ENCODE peak calls at places on chromosomes 1 and 21, in ten cellular contexts. J is CD4-positive, CD25-positive, alpha-beta regulatory T cell; W is fibroblast of lung; T is A673; H is aorta; K is substantia nigra; F is transverse colon; C is uterus; B is tibial nerve; I is WERI-Rb-1. P is an unnamed sample.

GRCh38 chr1:41014871-41015270 is 6.7 kb downstream of the SLFNL1 start:
- DNase-seq in B (no peak), W (no peak), J (no peak), K (no peak), F (no peak), C (no peak), I (no peak), H (no peak), T (no peak), P (no peak)

GRCh38 chr21:29102791-29103257 is 27.6 kb upstream of the MAP3K7CL start:
- DNase-seq in B (no peak), J (no peak), H (no peak), F (no peak), I (no peak), T (no peak), W (peak; percentile 27), C (no peak), K (no peak), P (no peak)

GRCh38 chr1:63746129-63746864 is 27.5 kb upstream of the ROR1 start:
- DNase-seq in C (no peak), B (no peak), J (peak; percentile 12), W (peak; percentile 97), H (peak; percentile 66), K (no peak), I (no peak), F (no peak), T (no peak), P (no peak)

GRCh38 chr1:220748091-220748934 is at the start of gene MTARC2:
- DNase-seq in C (peak; percentile 60), F (peak; percentile 80), K (peak; percentile 43), T (no peak), I (peak; percentile 93), W (peak; percentile 72), J (no peak), H (peak; percentile 86), B (peak; percentile 71), P (peak; percentile 96)

GRCh38 chr1:227315500-227316346 is 2.6 kb downstream of the CDC42BPA start:
- DNase-seq in T (peak; percentile 22), J (no peak), H (no peak), C (peak; percentile 17), B (peak; percentile 37), I (no peak), F (peak; percentile 66), W (peak; percentile 64), K (peak; percentile 47), P (peak; percentile 9)

GRCh38 chr21:41425954-41426655 is at the start of gene MX1:
- DNase-seq in H (peak; percentile 83), T (no peak), I (no peak), C (peak; percentile 82), F (peak; percentile 91), K (peak; percentile 29), B (peak; percentile 64), J (peak; percentile 94), W (peak; percentile 36), P (peak; percentile 75)

GRCh38 chr1:47332779-47333577 is 612 bp upstream of the CMPK1 start:
- DNase-seq in B (no peak), J (no peak), W (no peak), C (no peak), I (no peak), H (no peak), K (no peak), F (no peak), T (no peak), P (peak; percentile 5)

GRCh38 chr1:79928901-79929300 is 922.4 kb upstream of the ADGRL4 start:
- DNase-seq in J (no peak), K (no peak), F (no peak), T (no peak), C (no peak), W (no peak), I (no peak), B (no peak), H (no peak), P (no peak)

GRCh38 chr1:30673395-30673794 is 50.0 kb downstream of the MATN1 start:
- DNase-seq in B (no peak), W (no peak), I (no peak), K (no peak), T (no peak), J (no peak), C (no peak), H (no peak), F (no peak), P (no peak)

GRCh38 chr1:30672661-30673060 is 50.7 kb downstream of the MATN1 start:
- DNase-seq in T (no peak), W (no peak), J (no peak), K (no peak), H (no peak), F (no peak), B (no peak), I (no peak), C (no peak), P (no peak)

GRCh38 chr1:30675761-30676160 is 47.6 kb downstream of the MATN1 start:
- DNase-seq in H (no peak), B (no peak), T (no peak), J (no peak), I (no peak), K (no peak), C (no peak), W (peak; percentile 16), F (no peak), P (no peak)

GRCh38 chr1:30677471-30677870 is 45.9 kb downstream of the MATN1 start:
- DNase-seq in B (no peak), I (no peak), K (no peak), H (no peak), F (peak; percentile 72), W (no peak), T (no peak), J (no peak), C (no peak), P (no peak)

GRCh38 chr1:30675289-30675688 is 48.1 kb downstream of the MATN1 start:
- DNase-seq in T (no peak), C (no peak), B (no peak), W (no peak), J (no peak), K (no peak), F (no peak), I (no peak), H (no peak), P (no peak)
- H3K27ac ChIP-seq in T (no peak overlapping the region), C (peak overlapping the region; percentile 84), B (no peak overlapping the region), W (no peak overlapping the region), J (no peak overlapping the region), K (no peak overlapping the region), F (peak overlapping the region; percentile 62), I (no peak overlapping the region), H (no peak overlapping the region), P (no peak overlapping the region)

GRCh38 chr1:116405241-116406135 is 32.4 kb downstream of the ATP1A1 start:
- DNase-seq in J (no peak), H (no peak), C (no peak), K (no peak), B (no peak), F (no peak), T (no peak), W (no peak), I (no peak), P (no peak)

GRCh38 chr1:116409751-116410182 is 36.7 kb downstream of the ATP1A1 start:
- DNase-seq in F (no peak), J (no peak), I (peak; percentile 54), B (no peak), W (no peak), C (no peak), K (no peak), T (no peak), H (no peak), P (no peak)

GRCh38 chr1:116408803-116409720 is 36.0 kb downstream of the ATP1A1 start:
- DNase-seq in K (no peak), F (no peak), B (no peak), T (no peak), J (no peak), C (no peak), I (no peak), H (no peak), W (no peak), P (no peak)

GRCh38 chr1:116407033-116407432 is 34.0 kb downstream of the ATP1A1 start:
- DNase-seq in H (no peak), B (no peak), C (no peak), F (no peak), K (no peak), J (no peak), I (no peak), W (no peak), T (no peak), P (no peak)

GRCh38 chr1:116408193-116408592 is 35.1 kb downstream of the ATP1A1 start:
- DNase-seq in C (no peak), W (no peak), H (no peak), K (no peak), B (no peak), I (no peak), J (no peak), T (no peak), F (no peak), P (no peak)
- H3K27ac ChIP-seq in C (no peak overlapping the region), W (no peak overlapping the region), H (no peak overlapping the region), K (no peak overlapping the region), B (no peak overlapping the region), I (no peak overlapping the region), J (no peak overlapping the region), T (no peak overlapping the region), F (no peak overlapping the region), P (no peak overlapping the region)

GRCh38 chr1:27968692-27969091 is 8.9 kb downstream of the XKR8 start:
- DNase-seq in J (no peak), C (no peak), I (no peak), H (no peak), B (no peak), W (peak; percentile 95), F (no peak), T (no peak), K (no peak), P (no peak)

GRCh38 chr1:27967884-27968466 is 8.2 kb downstream of the XKR8 start:
- DNase-seq in W (no peak), C (no peak), B (no peak), K (no peak), F (no peak), I (no peak), T (no peak), H (no peak), J (no peak), P (no peak)

GRCh38 chr1:27966402-27967105 is 6.8 kb downstream of the XKR8 start:
- DNase-seq in C (no peak), B (no peak), H (no peak), K (no peak), T (no peak), J (no peak), W (peak; percentile 49), I (no peak), F (no peak), P (no peak)

GRCh38 chr1:27970401-27970800 is 10.6 kb downstream of the XKR8 start:
- DNase-seq in B (no peak), W (peak; percentile 94), F (no peak), J (no peak), K (peak; percentile 35), H (peak; percentile 73), C (peak; percentile 43), I (no peak), T (no peak), P (no peak)

DNA sequence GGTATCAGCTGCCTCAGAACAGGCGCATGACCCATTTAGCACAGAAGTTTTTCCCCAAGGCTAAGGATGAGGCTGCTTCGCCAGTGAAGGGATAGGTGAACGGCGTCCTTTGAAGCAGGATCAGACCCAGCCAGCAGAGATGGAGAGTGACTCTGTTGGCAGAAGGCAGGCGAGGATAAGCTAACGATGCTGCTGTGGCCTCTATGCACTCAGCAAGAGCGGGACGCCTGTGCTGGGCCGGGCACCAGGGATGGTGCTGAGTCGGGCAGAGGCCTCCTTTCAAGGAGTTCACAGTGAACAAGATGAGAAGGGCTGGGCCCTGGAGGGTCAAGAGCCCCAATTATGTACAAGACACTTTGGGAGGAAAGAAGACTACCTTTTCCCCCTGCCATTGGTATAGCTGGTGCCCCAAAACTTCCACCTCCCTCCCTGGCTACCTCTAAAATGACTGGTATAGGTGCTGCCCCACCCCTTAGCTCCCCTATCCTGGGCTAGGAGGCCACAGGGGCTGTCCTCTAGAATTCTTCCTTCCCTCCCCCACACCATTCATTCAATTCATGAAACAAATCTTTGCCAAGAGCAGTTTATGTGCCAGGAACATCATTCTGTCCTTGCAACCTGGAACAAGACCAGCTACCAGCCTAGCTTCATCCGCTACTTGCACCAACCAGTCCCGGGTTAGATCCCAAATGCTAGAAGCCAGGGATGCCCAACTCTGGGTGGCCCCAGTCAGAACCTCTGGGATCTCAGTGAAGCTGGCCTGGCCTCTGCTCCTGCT is 7.5 kb downstream of the XKR8 start:
- DNase-seq in J (no peak), I (no peak), T (no peak), K (peak; percentile 13), F (no peak), C (no peak), H (no peak), B (no peak), W (no peak), P (no peak)
- H3K27ac ChIP-seq in J (no peak overlapping the region), I (no peak overlapping the region), T (no peak overlapping the region), K (peak overlapping the region; percentile 35), F (no peak overlapping the region), C (no peak overlapping the region), H (no peak overlapping the region), B (no peak overlapping the region), W (no peak overlapping the region), P (no peak overlapping the region)

DNA sequence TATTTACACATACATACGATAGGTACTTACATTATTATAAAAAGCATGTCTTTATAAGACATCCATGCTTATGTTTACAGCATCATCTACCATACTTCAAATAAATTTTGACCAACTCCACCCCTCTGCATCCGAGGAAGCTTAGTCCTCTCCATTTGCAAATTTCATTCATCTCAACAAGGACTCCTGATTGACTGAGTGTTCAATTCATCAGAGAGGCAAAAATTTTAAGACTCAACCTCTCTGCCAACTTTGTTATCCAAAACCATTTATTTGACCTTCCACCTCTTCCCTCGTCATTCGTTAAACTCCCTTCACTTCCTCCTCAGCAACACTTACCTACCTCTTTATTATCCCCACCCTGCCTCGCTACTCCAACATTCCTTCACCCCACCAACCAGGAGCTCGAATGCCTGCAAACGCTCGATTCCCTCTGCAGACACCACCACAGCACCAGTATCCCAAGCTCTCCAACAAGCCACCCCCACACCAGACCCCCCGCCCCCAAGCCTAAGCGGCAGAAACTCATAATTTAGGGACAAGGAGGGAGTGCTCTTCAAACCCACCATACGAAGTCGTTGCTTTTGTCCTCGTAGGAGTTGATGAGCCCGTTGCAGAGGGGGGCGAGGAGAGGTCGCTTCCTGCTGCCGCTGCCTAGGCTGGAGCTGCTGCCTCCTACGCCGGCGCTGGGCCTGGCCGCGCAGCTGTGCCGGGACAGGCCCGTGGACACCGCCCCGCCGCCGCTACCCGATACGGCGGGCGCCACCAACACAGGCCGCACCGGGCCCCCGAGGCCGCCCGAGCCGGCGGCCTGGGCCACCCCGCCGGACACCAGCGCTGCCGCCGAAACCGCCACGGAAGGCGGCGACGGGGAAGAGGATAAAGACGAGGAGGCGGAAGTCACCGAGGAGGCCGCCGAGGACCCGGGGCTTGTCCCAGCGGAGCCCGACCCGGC is 803 bp downstream of the COP1 start:
- DNase-seq in T (peak; percentile 64), C (peak; percentile 25), W (peak; percentile 60), H (peak; percentile 67), F (peak; percentile 62), J (peak; percentile 67), K (peak; percentile 32), B (peak; percentile 13), I (peak; percentile 53), P (peak; percentile 44)
- H3K27ac ChIP-seq in T (peak overlapping the region; percentile 89), C (peak overlapping the region; percentile 80), W (peak overlapping the region; percentile 91), H (peak overlapping the region; percentile 79), F (peak overlapping the region; percentile 99), J (peak overlapping the region; percentile 93), K (peak overlapping the region; percentile 68), B (peak overlapping the region; percentile 78), I (peak overlapping the region; percentile 94), P (peak overlapping the region; percentile 87)

P was measured in thyroid gland.